ENCODE peak calls at places on chromosome 21, in four cellular contexts. K is DND-41, H is small intestine, Y is lower lobe of right lung. B is an unnamed sample. For H3K36me3, the result is how much of the 10 kb centered on the place peaks cover.

GRCh38 chr21:22597660-22598255 is 1599.5 kb downstream of the NCAM2 start:
- DNase-seq in K (no peak), H (no peak), Y (no peak), B (no peak)

GRCh38 chr21:16455978-16456377 is 726.2 kb downstream of the USP25 start:
- DNase-seq in K (no peak), H (no peak), Y (no peak), B (no peak)

GRCh38 chr21:27525780-27526179 is 558.9 kb upstream of the ADAMTS5 start:
- DNase-seq in K (no peak), H (no peak), Y (no peak), B (no peak)

GRCh38 chr21:29299906-29300546 is 1.3 kb downstream of the BACH1 start:
- DNase-seq in K (peak), H (peak), Y (peak), B (peak)

GRCh38 chr21:33266784-33267135 is 593 bp downstream of the IL10RB start:
- DNase-seq in K (peak), H (peak), Y (no peak), B (peak)

GRCh38 chr21:30072496-30072895 is 94.1 kb downstream of the CLDN17 start:
- DNase-seq in K (no peak), H (peak), Y (no peak), B (no peak)

GRCh38 chr21:8992731-8993174 is 1528.6 kb upstream of the TPTE start:
- DNase-seq in K (no peak), H (no peak), Y (no peak), B (no peak)

GRCh38 chr21:34707876-34708325 is 39.1 kb downstream of the CLIC6 start:
- DNase-seq in K (peak), H (no peak), Y (no peak), B (no peak)

GRCh38 chr21:31557956-31558838 is 101.3 kb upstream of the SOD1 start:
- DNase-seq in K (peak), H (no peak), Y (no peak), B (peak)

GRCh38 chr21:31343680-31344480 is at the start of gene TIAM1:
- DNase-seq in K (no peak), H (peak), Y (peak), B (no peak)

GRCh38 chr21:33401617-33401967 is 1.6 kb upstream of the IFNGR2 start:
- DNase-seq in K (no peak), H (no peak), Y (no peak), B (no peak)

DNA sequence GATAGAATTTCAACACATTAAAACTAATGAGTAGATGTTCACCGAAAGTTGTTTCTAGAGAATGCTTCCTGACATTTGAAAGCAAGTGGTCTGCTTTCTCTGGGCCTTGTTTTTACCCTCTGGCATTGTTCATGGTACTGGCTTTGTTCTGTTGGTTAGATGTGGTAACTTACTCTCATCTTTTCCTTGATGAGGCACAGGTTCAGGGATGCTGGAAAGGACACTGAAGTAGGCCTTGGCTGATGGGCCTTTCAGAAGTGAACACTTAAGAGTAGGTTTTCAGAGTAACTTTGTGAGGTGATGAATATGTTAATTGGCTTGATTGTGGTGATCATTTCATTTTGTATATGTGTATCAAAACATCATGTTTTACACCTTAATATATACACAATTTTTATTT is 55.8 kb downstream of the DYRK1A start:
- DNase-seq in K (no peak), H (no peak), Y (no peak), B (no peak)
- H3K36me3 ChIP-seq in K (half or more), H (under half), Y (under half), B (under half)

DNA sequence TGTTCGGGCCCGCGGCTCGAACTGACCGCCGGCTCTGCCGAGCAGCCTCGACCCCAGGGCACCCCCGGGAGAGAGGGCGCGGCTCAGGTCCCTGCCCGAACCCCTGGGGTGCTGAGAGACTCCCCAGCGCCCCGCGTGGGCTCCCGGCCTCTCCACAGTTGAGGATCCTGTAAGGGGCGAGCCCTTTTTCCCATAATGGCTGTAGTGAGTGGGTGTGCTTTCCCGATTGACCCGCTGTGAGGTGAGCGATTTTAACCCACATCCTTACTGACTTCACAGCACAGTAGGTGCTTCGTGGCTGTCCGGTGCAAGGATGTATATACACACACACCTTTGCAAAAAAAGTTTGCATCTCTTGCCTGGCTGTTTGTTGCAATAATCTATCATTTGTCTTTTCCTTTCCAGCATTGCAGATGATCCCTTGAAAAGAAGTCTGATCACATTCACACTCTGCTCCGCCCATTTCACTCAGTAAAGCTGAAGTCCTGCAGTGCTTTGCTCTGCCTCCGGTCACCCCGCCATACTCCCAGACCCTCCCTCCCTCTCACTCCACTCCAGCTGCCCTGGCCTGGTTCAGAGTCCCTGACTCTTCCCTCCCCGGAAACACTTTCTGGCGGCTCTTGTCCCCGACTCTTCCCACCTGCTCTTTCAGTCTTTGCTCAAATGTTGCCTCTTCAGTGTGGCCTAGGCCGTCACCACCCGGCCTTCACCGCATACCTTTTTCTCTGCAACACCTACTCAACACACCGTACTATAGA is 955 bp upstream of the UBE2G2 start:
- DNase-seq in K (no peak), H (peak), Y (no peak), B (no peak)
- H3K36me3 ChIP-seq in K (half or more), H (under half), Y (under half), B (under half)

GRCh38 chr21:46265736-46266525 is 19.5 kb downstream of the MCM3AP start:
- DNase-seq in K (no peak), H (no peak), Y (no peak), B (no peak)
- H3K36me3 ChIP-seq in K (half or more), H (under half), Y (half or more), B (under half)

DNA sequence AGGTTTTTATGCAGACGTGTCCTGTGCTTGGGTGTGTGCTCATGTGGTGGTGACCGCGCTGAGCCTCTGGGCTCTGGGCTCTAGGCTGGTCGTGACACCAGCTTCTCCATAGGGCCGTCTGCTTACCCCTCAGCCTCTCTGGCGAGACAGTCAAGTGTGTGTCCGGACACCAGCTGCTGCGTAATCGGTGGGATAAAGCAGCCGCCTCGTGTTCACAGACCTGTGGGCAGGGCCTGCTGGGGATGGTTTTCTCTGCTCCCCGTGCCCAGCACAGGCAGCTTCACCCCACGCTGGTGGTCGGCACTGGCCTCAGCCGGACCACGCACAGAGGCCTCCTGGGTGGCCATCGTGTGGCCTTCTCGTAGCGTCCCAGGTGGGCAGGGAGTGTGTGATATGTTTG is 33.6 kb upstream of the DIP2A start:
- DNase-seq in K (no peak), H (no peak), Y (peak), B (peak)
- H3K36me3 ChIP-seq in K (half or more), H (under half), Y (half or more), B (under half)

GRCh38 chr21:45266518-45267389 is 20.9 kb downstream of the POFUT2 start:
- DNase-seq in K (peak), H (peak), Y (no peak), B (peak)

GRCh38 chr21:45269861-45270260 is 17.8 kb downstream of the POFUT2 start:
- DNase-seq in K (no peak), H (no peak), Y (no peak), B (no peak)

GRCh38 chr21:45264919-45265515 is 22.7 kb downstream of the POFUT2 start:
- DNase-seq in K (no peak), H (no peak), Y (no peak), B (no peak)

GRCh38 chr21:45265721-45266517 is 21.8 kb downstream of the POFUT2 start:
- DNase-seq in K (no peak), H (no peak), Y (no peak), B (no peak)

DNA sequence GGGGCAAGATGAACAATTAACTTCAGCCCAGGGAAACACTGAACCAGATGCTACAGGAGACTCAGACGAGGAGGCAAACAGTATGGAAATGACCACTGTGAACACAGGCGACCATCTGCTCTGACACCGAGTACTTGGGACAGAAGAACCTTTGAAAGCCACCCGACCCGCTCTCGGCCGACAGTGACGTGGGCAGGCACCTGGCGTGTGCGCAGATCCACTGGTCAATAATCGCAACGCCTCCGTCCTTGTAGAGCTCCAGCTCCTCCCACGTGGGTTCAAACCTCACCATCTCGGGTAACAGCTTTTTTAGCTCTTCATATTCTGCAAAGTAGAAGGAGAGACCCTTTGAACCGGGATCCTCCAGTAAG is 20.3 kb downstream of the POFUT2 start:
- DNase-seq in K (no peak), H (no peak), Y (no peak), B (no peak)
- H3K36me3 ChIP-seq in K (half or more), H (under half), Y (half or more), B (under half)

GRCh38 chr21:42272984-42273600 is 42.1 kb downstream of the TFF3 start:
- DNase-seq in K (no peak), H (no peak), Y (no peak), B (no peak)
- H3K36me3 ChIP-seq in K (half or more), H (under half), Y (half or more), B (under half)

DNA sequence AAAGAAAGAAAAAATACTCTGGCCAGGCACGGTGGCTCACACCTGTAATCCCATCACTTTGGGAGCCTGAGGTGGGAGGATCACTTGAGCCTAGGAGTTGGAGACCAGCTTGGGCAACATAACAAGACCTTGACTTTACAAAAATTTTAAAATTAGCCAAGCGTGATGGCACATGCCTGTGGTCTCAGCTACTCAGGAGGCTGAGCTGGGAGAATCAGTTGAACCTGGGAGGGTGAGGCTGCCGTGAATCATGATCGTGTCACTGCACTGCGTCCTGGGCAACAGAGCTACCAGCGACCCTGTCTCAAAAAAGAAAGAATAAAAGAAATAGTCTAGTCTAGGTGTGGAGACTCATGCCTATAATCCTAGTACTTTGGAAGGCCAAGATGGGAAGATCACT is 22.3 kb downstream of the RRP1B start:
- DNase-seq in K (no peak), H (no peak), Y (no peak), B (no peak)
- H3K36me3 ChIP-seq in K (half or more), H (under half), Y (half or more), B (under half)

B was measured in CD8-positive, alpha-beta memory T cell.